ENCODE peak calls at places on chromosomes 2 and 18, in seven cellular contexts. One of them, this sample, is unnamed.

GRCh38 chr18:50218432-50219197 is 23.7 kb upstream of the MYO5B start:
- DNase-seq in osteoblast: no peak
- DNase-seq in MM.1S: peak; percentile 54
- DNase-seq in WERI-Rb-1: peak; percentile 79
- DNase-seq in IMR-90: peak; percentile 14
- DNase-seq in psoas muscle: no peak
- DNase-seq in body of pancreas: peak; percentile 47
- DNase-seq in this sample: no peak

GRCh38 chr2:219058541-219059374 is 2.0 kb downstream of the IHH start:
- DNase-seq in WERI-Rb-1: no peak
- DNase-seq in MM.1S: no peak
- DNase-seq in body of pancreas: peak; percentile 88
- DNase-seq in osteoblast: peak; percentile 95
- DNase-seq in IMR-90: no peak
- DNase-seq in psoas muscle: peak; percentile 71
- DNase-seq in this sample: no peak

GRCh38 chr2:233384811-233385488 is 30.7 kb downstream of the DGKD start:
- DNase-seq in WERI-Rb-1: no peak
- DNase-seq in body of pancreas: no peak
- DNase-seq in osteoblast: no peak
- DNase-seq in IMR-90: no peak
- DNase-seq in psoas muscle: no peak
- DNase-seq in MM.1S: no peak
- DNase-seq in this sample: peak; percentile 55

GRCh38 chr2:215843579-215843978 is 169.8 kb downstream of the MREG start:
- DNase-seq in psoas muscle: peak; percentile 53
- DNase-seq in IMR-90: peak; percentile 92
- DNase-seq in WERI-Rb-1: no peak
- DNase-seq in osteoblast: peak; percentile 91
- DNase-seq in body of pancreas: no peak
- DNase-seq in MM.1S: no peak
- DNase-seq in this sample: peak; percentile 44

GRCh38 chr2:26770986-26771586 is 7.0 kb downstream of the SLC35F6 start:
- DNase-seq in osteoblast: peak; percentile 90
- DNase-seq in body of pancreas: peak; percentile 89
- DNase-seq in WERI-Rb-1: peak; percentile 65
- DNase-seq in IMR-90: peak; percentile 90
- DNase-seq in psoas muscle: peak; percentile 92
- DNase-seq in MM.1S: no peak
- DNase-seq in this sample: no peak

GRCh38 chr2:4140284-4140962 is 437.0 kb downstream of the DCDC2C start:
- DNase-seq in WERI-Rb-1: peak; percentile 35
- DNase-seq in osteoblast: no peak
- DNase-seq in body of pancreas: peak; percentile 38
- DNase-seq in MM.1S: no peak
- DNase-seq in IMR-90: no peak
- DNase-seq in psoas muscle: no peak
- DNase-seq in this sample: no peak

GRCh38 chr18:3998698-3999333 is 456.3 kb downstream of the DLGAP1 start:
- DNase-seq in MM.1S: peak; percentile 41
- DNase-seq in body of pancreas: no peak
- DNase-seq in psoas muscle: no peak
- DNase-seq in WERI-Rb-1: no peak
- DNase-seq in IMR-90: peak; percentile 77
- DNase-seq in osteoblast: no peak
- DNase-seq in this sample: no peak

GRCh38 chr2:240893363-240893828 is 2.6 kb downstream of the MAB21L4 start:
- DNase-seq in MM.1S: no peak
- DNase-seq in osteoblast: peak; percentile 97
- DNase-seq in WERI-Rb-1: peak; percentile 82
- DNase-seq in psoas muscle: no peak
- DNase-seq in body of pancreas: no peak
- DNase-seq in IMR-90: peak; percentile 36
- DNase-seq in this sample: no peak

GRCh38 chr18:36337679-36338419 is 40.3 kb downstream of the FHOD3 start:
- DNase-seq in osteoblast: no peak
- DNase-seq in IMR-90: no peak
- DNase-seq in MM.1S: no peak
- DNase-seq in WERI-Rb-1: no peak
- DNase-seq in psoas muscle: no peak
- DNase-seq in body of pancreas: no peak
- DNase-seq in this sample: no peak

DNA sequence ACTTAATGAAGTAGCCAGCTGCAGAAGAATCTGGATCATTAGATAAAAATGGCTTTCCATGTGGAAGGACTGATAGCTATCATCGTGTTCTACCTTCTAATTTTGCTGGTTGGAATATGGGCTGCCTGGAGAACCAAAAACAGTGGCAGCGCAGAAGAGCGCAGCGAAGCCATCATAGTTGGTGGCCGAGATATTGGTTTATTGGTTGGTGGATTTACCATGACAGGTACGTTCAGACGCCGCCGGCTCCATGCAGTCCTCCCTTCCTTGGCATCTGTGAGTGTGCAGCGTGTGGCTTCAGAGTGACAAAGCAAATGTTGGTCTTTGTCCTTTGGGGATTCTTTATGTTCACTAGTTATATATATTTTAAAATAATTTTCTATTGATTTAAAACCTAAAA is 1.8 kb downstream of the SLC5A7 start:
- DNase-seq in MM.1S: no peak
- DNase-seq in body of pancreas: no peak
- DNase-seq in IMR-90: no peak
- DNase-seq in psoas muscle: no peak
- DNase-seq in osteoblast: no peak
- DNase-seq in WERI-Rb-1: no peak
- DNase-seq in this sample: no peak
- H3K27me3 ChIP-seq in MM.1S: no peaks in the 10 kb centered on the region
- H3K27me3 ChIP-seq in body of pancreas: no peaks in the 10 kb centered on the region
- H3K27me3 ChIP-seq in IMR-90: no peaks in the 10 kb centered on the region
- H3K27me3 ChIP-seq in psoas muscle: peaks cover 2% of the 10 kb centered on the region
- H3K27me3 ChIP-seq in osteoblast: peaks cover 18% of the 10 kb centered on the region
- H3K27me3 ChIP-seq in WERI-Rb-1: peaks cover 89% of the 10 kb centered on the region
- H3K27me3 ChIP-seq in this sample: no peaks in the 10 kb centered on the region

GRCh38 chr2:164479460-164479859 is 141.8 kb downstream of the GRB14 start:
- DNase-seq in IMR-90: peak; percentile 22
- DNase-seq in body of pancreas: no peak
- DNase-seq in osteoblast: no peak
- DNase-seq in psoas muscle: no peak
- DNase-seq in MM.1S: peak; percentile 15
- DNase-seq in WERI-Rb-1: peak; percentile 48
- DNase-seq in this sample: no peak
- TF ChIP-seq CTCF in IMR-90: peak; percentile 53
- TF ChIP-seq CTCF in body of pancreas: no peak
- TF ChIP-seq CTCF in osteoblast: peak; percentile 48
- TF ChIP-seq CTCF in psoas muscle: peak; percentile 51
- TF ChIP-seq CTCF in MM.1S: peak; percentile 48
- TF ChIP-seq CTCF in WERI-Rb-1: peak; percentile 48
- TF ChIP-seq CTCF in this sample: peak; percentile 42

GRCh38 chr2:174939046-174939445 is 66.1 kb downstream of the CHN1 start:
- DNase-seq in osteoblast: no peak
- DNase-seq in body of pancreas: no peak
- DNase-seq in psoas muscle: no peak
- DNase-seq in IMR-90: peak; percentile 79
- DNase-seq in WERI-Rb-1: no peak
- DNase-seq in MM.1S: no peak
- DNase-seq in this sample: no peak
- H3K27ac ChIP-seq in osteoblast: no peak overlapping the region
- H3K27ac ChIP-seq in body of pancreas: no peak overlapping the region
- H3K27ac ChIP-seq in psoas muscle: no peak overlapping the region
- H3K27ac ChIP-seq in IMR-90: no peak overlapping the region
- H3K27ac ChIP-seq in WERI-Rb-1: no peak overlapping the region
- H3K27ac ChIP-seq in MM.1S: no peak overlapping the region
- H3K27ac ChIP-seq in this sample: no peak overlapping the region

DNA sequence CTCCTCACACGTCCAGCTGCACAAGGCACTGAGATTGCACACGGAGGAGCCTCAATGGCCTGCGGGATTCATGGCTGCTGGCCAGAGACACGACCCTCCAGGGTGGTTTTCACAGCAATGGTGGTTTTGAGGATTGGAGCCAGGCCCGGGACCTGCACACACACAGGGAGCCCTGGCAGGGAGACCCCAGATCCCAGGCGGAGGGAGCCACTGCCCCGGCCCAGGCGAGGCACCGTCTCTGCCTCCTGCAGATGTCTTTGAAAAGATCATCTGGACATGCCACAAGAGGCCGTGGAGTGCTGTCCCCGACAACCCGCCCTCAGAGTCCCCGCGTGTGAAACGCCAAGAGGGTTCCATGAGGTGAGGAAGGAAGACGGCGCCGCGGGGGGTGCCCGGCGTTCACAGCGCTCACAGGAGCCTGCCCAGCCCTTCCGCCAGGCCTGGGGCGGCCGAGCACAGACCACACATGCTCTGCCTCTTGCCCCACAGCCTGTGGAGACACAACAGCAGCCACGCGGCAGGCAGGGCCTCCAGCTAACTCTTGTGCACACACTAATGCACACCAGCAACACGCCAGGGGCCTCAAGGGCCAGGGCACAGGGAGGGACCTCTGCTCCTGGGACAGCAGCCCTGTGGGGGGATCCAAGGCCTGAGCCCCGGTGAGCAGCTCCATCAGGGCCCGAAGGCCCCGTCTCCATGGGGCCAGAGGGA is 72.8 kb upstream of the CTDP1 start:
- DNase-seq in osteoblast: peak; percentile 54
- DNase-seq in WERI-Rb-1: no peak
- DNase-seq in IMR-90: no peak
- DNase-seq in psoas muscle: peak; percentile 45
- DNase-seq in body of pancreas: no peak
- DNase-seq in MM.1S: no peak
- DNase-seq in this sample: no peak
- H3K27me3 ChIP-seq in osteoblast: peaks cover 11% of the 10 kb centered on the region
- H3K27me3 ChIP-seq in WERI-Rb-1: no peaks in the 10 kb centered on the region
- H3K27me3 ChIP-seq in IMR-90: peaks cover 9% of the 10 kb centered on the region
- H3K27me3 ChIP-seq in psoas muscle: no peaks in the 10 kb centered on the region
- H3K27me3 ChIP-seq in body of pancreas: no peaks in the 10 kb centered on the region
- H3K27me3 ChIP-seq in MM.1S: no peaks in the 10 kb centered on the region
- H3K27me3 ChIP-seq in this sample: no peaks in the 10 kb centered on the region

GRCh38 chr2:46331099-46331766 is 34.0 kb downstream of the EPAS1 start:
- DNase-seq in body of pancreas: peak; percentile 48
- DNase-seq in WERI-Rb-1: no peak
- DNase-seq in IMR-90: no peak
- DNase-seq in MM.1S: no peak
- DNase-seq in osteoblast: no peak
- DNase-seq in psoas muscle: no peak
- DNase-seq in this sample: no peak
- TF ChIP-seq CTCF in body of pancreas: no peak
- TF ChIP-seq CTCF in WERI-Rb-1: no peak
- TF ChIP-seq CTCF in IMR-90: no peak
- TF ChIP-seq CTCF in MM.1S: no peak
- TF ChIP-seq CTCF in osteoblast: peak; percentile 22
- TF ChIP-seq CTCF in psoas muscle: no peak
- TF ChIP-seq CTCF in this sample: no peak

GRCh38 chr18:10230072-10230471 is 224.4 kb upstream of the APCDD1 start:
- DNase-seq in WERI-Rb-1: peak; percentile 62
- DNase-seq in body of pancreas: no peak
- DNase-seq in osteoblast: peak; percentile 78
- DNase-seq in psoas muscle: no peak
- DNase-seq in MM.1S: no peak
- DNase-seq in IMR-90: peak; percentile 83
- DNase-seq in this sample: no peak

GRCh38 chr18:10231220-10231619 is 223.2 kb upstream of the APCDD1 start:
- DNase-seq in osteoblast: no peak
- DNase-seq in psoas muscle: no peak
- DNase-seq in IMR-90: no peak
- DNase-seq in body of pancreas: no peak
- DNase-seq in MM.1S: no peak
- DNase-seq in WERI-Rb-1: no peak
- DNase-seq in this sample: no peak

GRCh38 chr18:10228380-10228779 is 226.1 kb upstream of the APCDD1 start:
- DNase-seq in IMR-90: no peak
- DNase-seq in psoas muscle: no peak
- DNase-seq in WERI-Rb-1: peak; percentile 74
- DNase-seq in body of pancreas: no peak
- DNase-seq in MM.1S: no peak
- DNase-seq in osteoblast: no peak
- DNase-seq in this sample: no peak

GRCh38 chr18:10226971-10227370 is 227.5 kb upstream of the APCDD1 start:
- DNase-seq in psoas muscle: no peak
- DNase-seq in osteoblast: no peak
- DNase-seq in MM.1S: no peak
- DNase-seq in WERI-Rb-1: no peak
- DNase-seq in body of pancreas: no peak
- DNase-seq in IMR-90: no peak
- DNase-seq in this sample: no peak

DNA sequence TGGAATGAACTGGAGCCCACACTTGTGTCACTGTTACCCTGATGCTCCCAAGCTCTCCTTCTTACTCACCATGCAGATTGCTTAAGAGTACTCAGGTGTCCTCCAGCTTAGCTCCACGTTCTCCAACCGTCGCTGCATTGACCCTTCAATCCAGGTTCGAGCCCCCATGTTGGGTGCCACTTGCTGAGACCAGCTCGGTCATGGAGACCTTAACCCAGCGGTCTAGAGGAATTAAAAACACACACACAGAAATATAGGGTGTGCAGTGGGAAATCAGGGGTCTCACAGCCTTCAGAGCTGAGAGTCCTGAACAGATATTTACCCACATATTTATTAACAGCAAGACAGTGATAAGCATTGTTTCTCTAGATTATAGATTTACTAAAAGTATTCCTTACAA is 229.1 kb upstream of the APCDD1 start:
- DNase-seq in psoas muscle: no peak
- DNase-seq in MM.1S: no peak
- DNase-seq in body of pancreas: no peak
- DNase-seq in osteoblast: no peak
- DNase-seq in IMR-90: no peak
- DNase-seq in WERI-Rb-1: no peak
- DNase-seq in this sample: no peak
- H3K27ac ChIP-seq in psoas muscle: no peak overlapping the region
- H3K27ac ChIP-seq in MM.1S: no peak overlapping the region
- H3K27ac ChIP-seq in body of pancreas: no peak overlapping the region
- H3K27ac ChIP-seq in osteoblast: no peak overlapping the region
- H3K27ac ChIP-seq in IMR-90: no peak overlapping the region
- H3K27ac ChIP-seq in WERI-Rb-1: no peak overlapping the region
- H3K27ac ChIP-seq in this sample: no peak overlapping the region

DNA sequence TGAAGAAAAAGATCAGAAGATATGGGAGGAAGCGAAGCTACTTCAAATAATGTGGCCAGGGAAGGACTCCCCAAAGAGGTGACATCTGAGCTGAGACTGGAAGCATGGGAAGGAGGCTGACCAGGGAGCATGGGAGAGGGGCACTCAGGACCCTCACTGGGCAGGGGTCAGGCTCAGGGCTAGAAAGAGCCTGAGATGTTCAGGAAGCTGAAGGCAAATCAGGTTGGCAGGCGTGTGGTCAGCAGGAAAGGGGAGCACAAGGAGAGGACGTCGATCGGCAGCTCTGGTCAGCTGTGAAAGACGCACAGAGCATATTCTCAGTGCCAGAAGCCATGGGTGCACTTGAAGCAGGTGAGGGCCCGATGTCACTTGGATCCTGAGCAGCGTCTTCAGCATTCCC is 38.2 kb upstream of the KLHL29 start:
- DNase-seq in body of pancreas: no peak
- DNase-seq in MM.1S: no peak
- DNase-seq in IMR-90: no peak
- DNase-seq in osteoblast: no peak
- DNase-seq in WERI-Rb-1: no peak
- DNase-seq in psoas muscle: no peak
- DNase-seq in this sample: peak; percentile 31
- H3K27me3 ChIP-seq in body of pancreas: no peaks in the 10 kb centered on the region
- H3K27me3 ChIP-seq in MM.1S: no peaks in the 10 kb centered on the region
- H3K27me3 ChIP-seq in IMR-90: peaks cover 21% of the 10 kb centered on the region
- H3K27me3 ChIP-seq in osteoblast: no peaks in the 10 kb centered on the region
- H3K27me3 ChIP-seq in WERI-Rb-1: no peaks in the 10 kb centered on the region
- H3K27me3 ChIP-seq in psoas muscle: no peaks in the 10 kb centered on the region
- H3K27me3 ChIP-seq in this sample: no peaks in the 10 kb centered on the region

GRCh38 chr18:8260847-8261246 is 348.4 kb upstream of the RAB12 start:
- DNase-seq in body of pancreas: no peak
- DNase-seq in MM.1S: no peak
- DNase-seq in psoas muscle: no peak
- DNase-seq in osteoblast: peak; percentile 11
- DNase-seq in IMR-90: no peak
- DNase-seq in WERI-Rb-1: no peak
- DNase-seq in this sample: no peak
- TF ChIP-seq CTCF in body of pancreas: no peak
- TF ChIP-seq CTCF in MM.1S: no peak
- TF ChIP-seq CTCF in psoas muscle: no peak
- TF ChIP-seq CTCF in osteoblast: no peak
- TF ChIP-seq CTCF in IMR-90: no peak
- TF ChIP-seq CTCF in WERI-Rb-1: no peak
- TF ChIP-seq CTCF in this sample: no peak

This sample was measured in ascending aorta.